ENCODE peak calls at places on chromosomes 5 and 9, in five cellular contexts. D, N, S, A and L are unnamed samples.

GRCh38 chr9:99137225-99137624 is 32.3 kb downstream of the TGFBR1 start:
- DNase-seq in D (no peak), A (no peak), S (no peak), N (no peak), L (no peak)

GRCh38 chr5:118891252-118891651 is 97.1 kb downstream of the DTWD2 start:
- DNase-seq in N (no peak), D (no peak), S (no peak), A (no peak), L (no peak)

GRCh38 chr9:12884736-12885395 is 110.0 kb downstream of the LURAP1L start:
- DNase-seq in D (no peak), A (no peak), S (no peak), N (peak), L (no peak)

GRCh38 chr5:39093351-39093749 is 19.2 kb upstream of the RICTOR start:
- DNase-seq in D (no peak), A (no peak), N (peak), S (no peak), L (no peak)

GRCh38 chr5:132274050-132274869 is 16.8 kb downstream of the PDLIM4 start:
- DNase-seq in A (no peak), N (no peak), S (no peak), D (no peak), L (no peak)

GRCh38 chr9:19239955-19240354 is 9.5 kb downstream of the DENND4C start:
- DNase-seq in N (peak), A (no peak), S (no peak), D (no peak), L (no peak)

GRCh38 chr5:100803391-100803790 is 99.7 kb downstream of the ST8SIA4 start:
- DNase-seq in D (no peak), S (no peak), A (peak), N (peak), L (no peak)

GRCh38 chr9:91048739-91049138 is 247.1 kb downstream of the SYK start:
- DNase-seq in N (no peak), A (no peak), S (no peak), D (no peak), L (no peak)

GRCh38 chr5:143121135-143121474 is 282.4 kb downstream of the NR3C1 start:
- DNase-seq in S (no peak), D (no peak), A (no peak), N (no peak), L (no peak)

GRCh38 chr5:8606231-8606630 is 737.3 kb downstream of the MTRR start:
- DNase-seq in S (no peak), D (no peak), N (no peak), A (no peak), L (no peak)

GRCh38 chr9:14690986-14691730 is 2.1 kb downstream of the ZDHHC21 start:
- DNase-seq in D (no peak), N (no peak), S (no peak), A (no peak), L (no peak)

GRCh38 chr5:175800656-175801081 is 70.7 kb upstream of the CPLX2 start:
- DNase-seq in D (no peak), S (no peak), A (peak), N (peak), L (no peak)

GRCh38 chr5:134545070-134545868 is 19.8 kb downstream of the JADE2 start:
- DNase-seq in D (peak), A (no peak), N (peak), S (no peak), L (no peak)

DNA sequence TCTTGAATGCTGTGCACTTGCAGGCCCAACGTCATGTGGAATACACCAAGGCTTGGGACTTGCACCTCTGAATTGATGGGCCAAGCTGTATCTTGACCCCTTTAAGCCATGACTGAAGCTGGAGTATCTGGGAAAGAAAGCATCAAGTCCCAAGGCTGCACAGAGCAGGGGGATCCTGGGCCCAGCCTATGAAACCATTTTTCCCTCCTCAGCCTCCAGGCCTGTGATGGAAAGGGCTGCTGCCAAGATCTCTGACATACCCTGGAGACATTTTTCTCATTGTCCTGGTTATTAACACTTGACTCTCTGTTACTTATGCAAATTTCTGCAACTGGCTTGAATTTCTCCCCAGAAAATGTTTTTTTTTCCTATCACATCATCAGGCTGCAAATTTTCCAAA is 174.0 kb upstream of the SNX2 start:
- DNase-seq in D (no peak), S (no peak), A (no peak), N (no peak), L (no peak)
- TF ChIP-seq CTCF in D (no peak), S (no peak), A (no peak), N (no peak), L (no peak)

GRCh38 chr9:131530546-131530929 is 525 bp downstream of the UCK1 start:
- DNase-seq in N (peak), D (peak), A (peak), S (peak), L (peak)
- TF ChIP-seq CTCF in N (no peak), D (no peak), A (no peak), S (peak), L (no peak)

GRCh38 chr9:34651876-34652602 is at the start of gene IL11RA:
- DNase-seq in N (peak), S (peak), A (peak), D (peak), L (peak)
- TF ChIP-seq CTCF in N (no peak), S (peak), A (no peak), D (no peak), L (peak)

GRCh38 chr5:56161927-56162326 is 71.2 kb downstream of the ANKRD55 start:
- DNase-seq in A (no peak), D (no peak), S (no peak), N (peak), L (no peak)
- TF ChIP-seq CTCF in A (no peak), D (no peak), S (no peak), N (no peak), L (no peak)

GRCh38 chr5:180414176-180414575 is 61.0 kb upstream of the GFPT2 start:
- DNase-seq in S (no peak), D (no peak), N (no peak), A (no peak), L (no peak)
- TF ChIP-seq CTCF in S (no peak), D (no peak), N (no peak), A (no peak), L (no peak)

DNA sequence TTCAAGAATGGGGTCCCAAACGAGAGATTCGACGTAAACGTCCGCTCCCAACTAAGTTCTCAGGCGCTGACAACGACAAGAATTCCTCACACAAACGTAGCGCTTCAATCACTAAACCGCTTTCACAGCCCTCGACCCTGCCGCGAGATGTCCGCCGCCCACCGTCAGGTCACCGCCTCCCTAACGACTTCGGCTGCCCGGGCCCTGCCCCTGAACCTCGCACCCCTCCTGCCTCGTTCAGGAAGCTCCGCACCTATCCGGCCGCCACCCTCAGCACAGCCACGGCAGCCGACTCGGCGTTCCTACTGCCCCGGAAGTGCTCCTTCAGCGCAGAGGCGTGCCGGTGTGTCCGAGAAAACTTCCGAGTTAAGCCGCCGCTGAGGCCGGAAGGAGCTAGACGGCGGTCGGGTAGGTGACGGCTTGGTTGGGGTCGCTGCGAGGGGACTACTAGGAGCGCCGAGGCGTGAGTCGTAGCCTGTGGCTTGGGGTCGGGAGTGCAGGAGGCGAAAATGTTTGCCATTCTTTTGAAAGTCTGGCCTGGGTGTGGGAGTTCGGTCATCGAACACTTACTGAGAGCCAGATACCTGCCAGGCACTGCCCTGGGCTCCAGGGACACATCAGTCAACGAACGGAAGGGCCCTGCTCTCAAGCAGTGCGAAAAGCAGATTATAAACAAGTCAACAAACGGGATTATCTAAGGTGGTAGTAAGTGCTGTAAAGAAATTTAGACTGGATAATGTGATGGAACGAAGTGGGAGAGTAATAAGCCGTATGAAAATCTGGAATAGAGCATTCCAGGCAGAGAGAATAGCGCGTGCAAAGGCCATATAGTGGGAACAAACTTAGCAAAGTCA is at the start of the genes FAM114A2 and MFAP3:
- DNase-seq in A (peak), S (peak), N (peak), D (peak), L (peak)
- TF ChIP-seq CTCF in A (peak), S (no peak), N (no peak), D (no peak), L (no peak)